ENCODE peak calls at places on chromosomes 11 and 22, in six cellular contexts. One of them, this sample, is unnamed.

GRCh38 chr22:30806391-30806861 is 111.8 kb downstream of the OSBP2 start:
- DNase-seq in GM12878: no peak
- DNase-seq in K562: peak; percentile 35
- DNase-seq in H1: peak; percentile 52
- DNase-seq in GM12891: no peak
- DNase-seq in HepG2: peak; percentile 30
- DNase-seq in this sample: no peak

GRCh38 chr11:64472593-64473455 is 113.9 kb downstream of the RPS6KA4 start:
- DNase-seq in H1: peak; percentile 14
- DNase-seq in HepG2: no peak
- DNase-seq in GM12891: no peak
- DNase-seq in K562: peak; percentile 78
- DNase-seq in GM12878: no peak
- DNase-seq in this sample: no peak

GRCh38 chr22:44179989-44180705 is 578 bp upstream of the PARVG start:
- DNase-seq in GM12878: no peak
- DNase-seq in H1: no peak
- DNase-seq in GM12891: no peak
- DNase-seq in HepG2: no peak
- DNase-seq in K562: no peak
- DNase-seq in this sample: no peak

GRCh38 chr11:4826425-4826824 is 5.3 kb downstream of the OR51F2 start:
- DNase-seq in H1: no peak
- DNase-seq in HepG2: no peak
- DNase-seq in GM12891: no peak
- DNase-seq in K562: peak; percentile 4
- DNase-seq in GM12878: no peak
- DNase-seq in this sample: no peak

GRCh38 chr11:102572537-102573220 is 42.1 kb upstream of the MMP7 start:
- DNase-seq in K562: no peak
- DNase-seq in H1: no peak
- DNase-seq in GM12878: no peak
- DNase-seq in GM12891: no peak
- DNase-seq in HepG2: no peak
- DNase-seq in this sample: no peak

GRCh38 chr11:92224394-92225205 is at the start of gene FAT3:
- DNase-seq in GM12891: no peak
- DNase-seq in GM12878: no peak
- DNase-seq in HepG2: no peak
- DNase-seq in K562: no peak
- DNase-seq in H1: peak; percentile 77
- DNase-seq in this sample: no peak

GRCh38 chr11:2325719-2326118 is 23.9 kb downstream of the TSPAN32 start:
- DNase-seq in H1: no peak
- DNase-seq in GM12891: no peak
- DNase-seq in K562: no peak
- DNase-seq in GM12878: no peak
- DNase-seq in HepG2: no peak
- DNase-seq in this sample: no peak

GRCh38 chr11:119855066-119855465 is 126.1 kb upstream of the NECTIN1 start:
- DNase-seq in HepG2: no peak
- DNase-seq in H1: no peak
- DNase-seq in GM12878: no peak
- DNase-seq in GM12891: no peak
- DNase-seq in K562: no peak
- DNase-seq in this sample: no peak

DNA sequence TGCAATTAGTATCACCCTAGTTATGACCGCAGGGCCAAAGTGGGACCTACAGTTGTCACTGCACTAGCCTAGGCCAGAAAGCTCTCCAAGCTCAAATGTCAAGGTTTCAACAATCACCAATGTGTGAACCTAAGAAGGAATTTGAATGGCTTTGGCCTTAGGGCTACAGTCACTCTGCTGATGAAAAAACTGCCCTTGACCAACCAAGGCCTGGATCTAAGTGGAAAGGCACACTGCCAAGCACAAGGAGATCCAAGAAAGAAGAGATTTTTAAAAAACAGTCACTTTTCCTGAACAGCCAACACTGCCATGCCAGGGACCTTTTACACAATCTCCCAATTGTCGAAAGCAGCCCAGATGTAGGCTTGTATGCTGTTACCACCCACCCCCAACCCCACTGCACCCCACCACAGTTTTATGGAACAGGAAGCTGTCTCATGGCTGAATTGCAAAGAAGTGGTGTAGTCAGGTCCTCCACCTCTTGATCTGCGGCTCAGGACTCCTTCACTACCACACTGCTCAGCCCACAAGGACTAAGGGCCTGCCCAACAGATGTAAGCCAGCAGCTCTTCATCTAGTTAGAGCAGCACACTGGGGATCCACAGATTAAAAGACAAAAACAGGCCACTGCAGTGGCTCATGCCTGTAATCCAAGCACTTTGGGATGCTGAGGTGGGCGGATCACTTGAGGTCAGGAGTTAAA is 32.8 kb downstream of the SMCO4 start:
- DNase-seq in GM12878: no peak
- DNase-seq in H1: no peak
- DNase-seq in HepG2: no peak
- DNase-seq in K562: no peak
- DNase-seq in GM12891: no peak
- DNase-seq in this sample: no peak
- TF ChIP-seq POLR2A in GM12878: no peak
- TF ChIP-seq POLR2A in H1: no peak
- TF ChIP-seq POLR2A in HepG2: no peak
- TF ChIP-seq POLR2A in K562: no peak
- TF ChIP-seq POLR2A in GM12891: no peak
- TF ChIP-seq POLR2A in this sample: no peak

DNA sequence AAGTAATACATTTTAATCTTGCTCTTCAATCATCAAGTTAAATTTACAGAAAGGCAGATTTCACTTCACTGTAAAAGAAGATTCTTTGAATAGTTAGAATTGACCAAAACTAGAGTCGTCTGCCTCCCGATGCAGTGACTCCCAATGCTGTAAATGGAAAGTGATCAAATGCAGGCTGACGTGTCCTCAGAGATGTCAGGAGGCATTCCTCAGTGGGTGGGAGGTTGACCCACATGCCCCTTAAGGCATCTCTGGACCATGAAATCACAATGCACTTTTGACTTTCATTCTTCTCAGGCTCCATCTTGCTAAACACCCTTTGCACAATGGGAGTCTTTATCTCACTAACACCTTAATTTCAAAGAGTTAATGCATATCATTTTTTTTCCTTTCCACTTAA is 19.0 kb upstream of the CECR2 start:
- DNase-seq in GM12878: no peak
- DNase-seq in HepG2: no peak
- DNase-seq in H1: no peak
- DNase-seq in K562: no peak
- DNase-seq in GM12891: no peak
- DNase-seq in this sample: no peak
- TF ChIP-seq TAF1 in GM12878: no peak
- TF ChIP-seq TAF1 in HepG2: no peak
- TF ChIP-seq TAF1 in H1: no peak
- TF ChIP-seq TAF1 in K562: no peak
- TF ChIP-seq TAF1 in GM12891: no peak
- TF ChIP-seq TAF1 in this sample: no peak

DNA sequence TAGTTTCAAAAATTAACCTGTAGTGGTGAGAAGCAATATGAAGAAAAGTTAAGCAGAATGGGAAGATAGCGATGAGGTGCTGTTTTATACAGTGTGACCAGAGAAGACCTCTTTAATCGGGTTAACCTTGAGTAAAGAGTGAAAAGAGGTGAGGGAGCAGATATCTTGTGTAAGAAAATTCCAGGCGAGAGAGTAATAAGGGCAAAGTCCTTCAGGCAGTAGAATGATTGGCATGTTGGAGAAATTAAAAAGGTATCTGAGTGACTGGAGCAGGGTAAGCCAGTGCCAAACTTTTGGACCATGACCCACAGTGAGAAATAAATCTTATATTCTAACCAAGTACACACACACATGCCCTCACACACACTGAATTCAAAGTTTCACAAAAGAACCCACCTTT is 374.7 kb upstream of the LARGE1 start:
- DNase-seq in H1: no peak
- DNase-seq in HepG2: peak; percentile 15
- DNase-seq in GM12891: no peak
- DNase-seq in K562: no peak
- DNase-seq in GM12878: no peak
- DNase-seq in this sample: no peak
- TF ChIP-seq POLR2A in H1: no peak
- TF ChIP-seq POLR2A in HepG2: no peak
- TF ChIP-seq POLR2A in GM12891: no peak
- TF ChIP-seq POLR2A in K562: no peak
- TF ChIP-seq POLR2A in GM12878: no peak
- TF ChIP-seq POLR2A in this sample: no peak

DNA sequence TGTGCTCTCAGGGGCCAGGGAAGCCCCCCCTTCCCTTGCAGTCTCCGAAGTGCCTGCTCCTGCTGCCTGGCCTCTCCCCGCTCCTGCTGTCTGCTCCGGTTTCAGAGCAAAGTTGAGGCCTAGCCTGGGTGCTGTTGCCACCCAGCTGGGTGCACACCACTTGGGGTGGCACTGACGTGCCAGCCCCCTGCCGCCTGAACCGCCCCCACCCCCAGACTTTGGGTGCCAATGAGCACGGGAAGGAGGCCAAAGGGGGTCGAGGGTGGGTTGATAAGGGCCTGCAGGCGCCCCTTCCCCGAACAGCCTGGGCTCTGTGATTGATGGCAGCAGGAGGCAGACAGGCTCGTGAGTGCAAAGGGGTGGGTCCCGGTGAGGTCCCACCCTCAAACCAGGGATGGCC is 48.2 kb downstream of the EMSY start:
- DNase-seq in K562: no peak
- DNase-seq in GM12878: no peak
- DNase-seq in HepG2: no peak
- DNase-seq in H1: no peak
- DNase-seq in GM12891: no peak
- DNase-seq in this sample: no peak
- TF ChIP-seq TAF1 in K562: no peak
- TF ChIP-seq TAF1 in GM12878: no peak
- TF ChIP-seq TAF1 in HepG2: no peak
- TF ChIP-seq TAF1 in H1: no peak
- TF ChIP-seq TAF1 in GM12891: no peak
- TF ChIP-seq TAF1 in this sample: no peak

This sample was measured in GM12892.